ENCODE peak calls at places on chromosomes 13 and 19, in ten cellular contexts. T is T-helper 1 cell; F is stimulated activated CD4-positive, alpha-beta T cell treated with anti-CD3 and anti-CD28 coated beads, Interleukin-1b, Interleukin-23, amount 100 ng/mL, for 24 hours; D is NCI-H510A treated with DMSO at 0.1 percent for 48 hours; N is left ventricle myocardium inferior; X is NCI-H1105; C is activated T-helper 9 cell treated with anti-CD3 and anti-CD28 coated beads, Interleukin-2, amount 50 U/mL, for 16 hours; W is T-helper 17 cell; E is HT1080; A is breast epithelium. U is an unnamed sample.

GRCh38 chr13:61294467-61295186 is 121.0 kb downstream of the PCDH20 start:
- DNase-seq in D (no peak), C (no peak), N (no peak), A (no peak), E (no peak), T (no peak), W (no peak), F (no peak), X (no peak), U (no peak)

GRCh38 chr19:7751157-7751783 is 3.9 kb upstream of the CD209 start:
- DNase-seq in E (peak), F (no peak), T (no peak), N (no peak), W (no peak), C (peak), X (no peak), A (no peak), D (no peak), U (no peak)

GRCh38 chr19:11410682-11411081 is 8.4 kb downstream of the RGL3 start:
- DNase-seq in T (no peak), C (no peak), F (no peak), E (peak), W (no peak), X (no peak), N (no peak), D (no peak), A (no peak), U (no peak)

GRCh38 chr13:112186091-112186490 is 119.1 kb downstream of the SOX1 start:
- DNase-seq in A (no peak), F (no peak), D (no peak), X (no peak), W (no peak), C (no peak), T (no peak), N (no peak), E (no peak), U (no peak)

GRCh38 chr19:39996218-39996810 is 546 bp upstream of the ZNF546 start:
- DNase-seq in T (no peak), C (no peak), D (peak), X (peak), A (no peak), F (peak), W (no peak), N (no peak), E (no peak), U (no peak)

GRCh38 chr19:53597023-53597422 is 34.8 kb upstream of the DPRX start:
- DNase-seq in X (no peak), D (no peak), E (no peak), W (no peak), F (no peak), T (no peak), N (no peak), C (no peak), A (peak), U (no peak)

GRCh38 chr13:43698743-43699142 is 88.0 kb downstream of the ENOX1 start:
- DNase-seq in N (no peak), E (peak), F (no peak), D (no peak), X (no peak), W (no peak), T (no peak), C (no peak), A (no peak), U (no peak)

GRCh38 chr13:112820318-112820717 is 130.5 kb downstream of the ATP11A start:
- DNase-seq in E (no peak), D (no peak), W (no peak), A (no peak), F (no peak), X (no peak), T (no peak), N (no peak), C (no peak), U (no peak)

GRCh38 chr13:105634059-105634458 is 901.4 kb downstream of the EFNB2 start:
- DNase-seq in C (no peak), F (no peak), X (no peak), T (no peak), W (no peak), D (no peak), E (no peak), A (no peak), N (no peak), U (no peak)

GRCh38 chr19:12052571-12053169 is at the start of gene ZNF878:
- DNase-seq in A (peak), X (peak), E (no peak), D (peak), T (no peak), F (no peak), W (peak), C (no peak), N (peak), U (peak)

GRCh38 chr13:74675185-74675584 is 541.0 kb upstream of the KLF12 start:
- DNase-seq in N (no peak), X (no peak), C (no peak), A (no peak), D (no peak), F (no peak), T (no peak), E (no peak), W (no peak), U (no peak)

GRCh38 chr19:5341448-5341820 is 822 bp upstream of the PTPRS start:
- DNase-seq in D (no peak), C (no peak), E (no peak), A (no peak), N (no peak), T (no peak), W (no peak), X (no peak), F (no peak), U (no peak)

GRCh38 chr13:41193469-41193868 is 900 bp downstream of the KBTBD7 start:
- DNase-seq in F (no peak), X (no peak), T (no peak), E (no peak), N (no peak), C (no peak), W (no peak), A (no peak), D (no peak), U (no peak)

GRCh38 chr19:38792250-38793111 is 3.5 kb downstream of the LGALS7B start:
- DNase-seq in D (no peak), A (no peak), F (peak), W (peak), E (no peak), C (peak), N (peak), X (no peak), T (no peak), U (no peak)

GRCh38 chr19:48490980-48491792 is 20.4 kb downstream of the LMTK3 start:
- DNase-seq in N (no peak), A (peak), W (peak), T (peak), E (no peak), X (peak), D (peak), F (no peak), C (peak), U (peak)

GRCh38 chr19:50310759-50311465 is 18.3 kb downstream of the KCNC3 start:
- DNase-seq in W (no peak), C (no peak), D (no peak), A (no peak), N (no peak), T (no peak), F (no peak), X (no peak), E (no peak), U (no peak)

GRCh38 chr19:8484331-8484894 is 18.0 kb downstream of the PRAM1 start:
- DNase-seq in N (peak), F (no peak), A (peak), C (no peak), D (no peak), W (no peak), T (no peak), E (no peak), X (no peak), U (peak)

GRCh38 chr19:46404039-46404883 is 9.1 kb downstream of the CCDC8 start:
- DNase-seq in X (no peak), N (peak), D (peak), C (no peak), F (no peak), A (peak), W (no peak), E (no peak), T (no peak), U (no peak)

GRCh38 chr13:63085851-63086250 is 1670.2 kb upstream of the PCDH20 start:
- DNase-seq in T (no peak), F (no peak), W (no peak), A (no peak), N (no peak), E (no peak), X (no peak), D (no peak), C (no peak), U (no peak)